ENCODE peak calls at places on chromosomes 6 and 20, in ten cellular contexts. One of them, this sample, is unnamed.

GRCh38 chr20:12610871-12611270 is 397.9 kb upstream of the SPTLC3 start:
- DNase-seq in tibial artery: no peak
- DNase-seq in Caco-2: no peak
- DNase-seq in heart right ventricle: no peak
- DNase-seq in GM12878: no peak
- DNase-seq in mucosa of descending colon: no peak
- DNase-seq in mesenchymal stem cell: no peak
- DNase-seq in CD8-positive, alpha-beta memory T cell: no peak
- DNase-seq in cardiac muscle cell: no peak
- DNase-seq in IMR-90: no peak
- DNase-seq in this sample: no peak

GRCh38 chr6:35415065-35415880 is 36.9 kb upstream of the FANCE start:
- DNase-seq in heart right ventricle: peak; percentile 78
- DNase-seq in tibial artery: peak; percentile 64
- DNase-seq in CD8-positive, alpha-beta memory T cell: no peak
- DNase-seq in mucosa of descending colon: peak; percentile 84
- DNase-seq in GM12878: no peak
- DNase-seq in cardiac muscle cell: peak; percentile 80
- DNase-seq in mesenchymal stem cell: peak; percentile 90
- DNase-seq in IMR-90: peak; percentile 96
- DNase-seq in Caco-2: peak; percentile 72
- DNase-seq in this sample: peak; percentile 94

GRCh38 chr6:74091133-74091793 is 395.3 kb downstream of the CD109 start:
- DNase-seq in heart right ventricle: no peak
- DNase-seq in CD8-positive, alpha-beta memory T cell: no peak
- DNase-seq in mucosa of descending colon: no peak
- DNase-seq in Caco-2: no peak
- DNase-seq in tibial artery: no peak
- DNase-seq in mesenchymal stem cell: peak; percentile 50
- DNase-seq in cardiac muscle cell: peak; percentile 58
- DNase-seq in GM12878: no peak
- DNase-seq in IMR-90: peak; percentile 58
- DNase-seq in this sample: peak; percentile 52

GRCh38 chr6:53795702-53796450 is 1.1 kb downstream of the LRRC1 start:
- DNase-seq in IMR-90: peak; percentile 28
- DNase-seq in mesenchymal stem cell: peak; percentile 35
- DNase-seq in mucosa of descending colon: peak; percentile 67
- DNase-seq in tibial artery: peak; percentile 29
- DNase-seq in GM12878: no peak
- DNase-seq in cardiac muscle cell: peak; percentile 56
- DNase-seq in CD8-positive, alpha-beta memory T cell: no peak
- DNase-seq in heart right ventricle: peak; percentile 22
- DNase-seq in Caco-2: peak; percentile 59
- DNase-seq in this sample: no peak

GRCh38 chr6:24394777-24395437 is 7.8 kb upstream of the MRS2 start:
- DNase-seq in Caco-2: no peak
- DNase-seq in cardiac muscle cell: no peak
- DNase-seq in GM12878: no peak
- DNase-seq in heart right ventricle: no peak
- DNase-seq in CD8-positive, alpha-beta memory T cell: no peak
- DNase-seq in tibial artery: no peak
- DNase-seq in mesenchymal stem cell: peak; percentile 88
- DNase-seq in IMR-90: peak; percentile 91
- DNase-seq in mucosa of descending colon: no peak
- DNase-seq in this sample: peak; percentile 37

GRCh38 chr6:109202409-109203264 is 107.3 kb downstream of the CEP57L1 start:
- DNase-seq in GM12878: no peak
- DNase-seq in mucosa of descending colon: no peak
- DNase-seq in mesenchymal stem cell: no peak
- DNase-seq in Caco-2: no peak
- DNase-seq in CD8-positive, alpha-beta memory T cell: no peak
- DNase-seq in cardiac muscle cell: no peak
- DNase-seq in IMR-90: peak; percentile 4
- DNase-seq in heart right ventricle: no peak
- DNase-seq in tibial artery: no peak
- DNase-seq in this sample: no peak

GRCh38 chr20:58713801-58714339 is 21.3 kb downstream of the NPEPL1 start:
- DNase-seq in mucosa of descending colon: no peak
- DNase-seq in IMR-90: no peak
- DNase-seq in heart right ventricle: no peak
- DNase-seq in GM12878: no peak
- DNase-seq in CD8-positive, alpha-beta memory T cell: no peak
- DNase-seq in cardiac muscle cell: no peak
- DNase-seq in Caco-2: peak; percentile 49
- DNase-seq in mesenchymal stem cell: no peak
- DNase-seq in tibial artery: peak; percentile 17
- DNase-seq in this sample: no peak

GRCh38 chr6:105028898-105029297 is 72.0 kb downstream of the LIN28B start:
- DNase-seq in GM12878: no peak
- DNase-seq in heart right ventricle: no peak
- DNase-seq in mesenchymal stem cell: no peak
- DNase-seq in Caco-2: no peak
- DNase-seq in cardiac muscle cell: no peak
- DNase-seq in mucosa of descending colon: no peak
- DNase-seq in CD8-positive, alpha-beta memory T cell: no peak
- DNase-seq in IMR-90: no peak
- DNase-seq in tibial artery: no peak
- DNase-seq in this sample: no peak

GRCh38 chr6:5422321-5422915 is 161.1 kb downstream of the FARS2 start:
- DNase-seq in CD8-positive, alpha-beta memory T cell: no peak
- DNase-seq in IMR-90: peak; percentile 62
- DNase-seq in tibial artery: no peak
- DNase-seq in GM12878: no peak
- DNase-seq in mucosa of descending colon: peak; percentile 24
- DNase-seq in cardiac muscle cell: peak; percentile 32
- DNase-seq in Caco-2: no peak
- DNase-seq in mesenchymal stem cell: peak; percentile 47
- DNase-seq in heart right ventricle: no peak
- DNase-seq in this sample: peak; percentile 59

GRCh38 chr6:156686429-156686939 is 90.7 kb upstream of the ARID1B start:
- DNase-seq in mucosa of descending colon: peak; percentile 42
- DNase-seq in tibial artery: no peak
- DNase-seq in IMR-90: peak; percentile 59
- DNase-seq in Caco-2: peak; percentile 47
- DNase-seq in mesenchymal stem cell: no peak
- DNase-seq in heart right ventricle: peak; percentile 21
- DNase-seq in GM12878: no peak
- DNase-seq in CD8-positive, alpha-beta memory T cell: peak; percentile 14
- DNase-seq in cardiac muscle cell: peak; percentile 65
- DNase-seq in this sample: peak; percentile 77

GRCh38 chr6:147514831-147515230 is 6.3 kb downstream of the SAMD5 start:
- DNase-seq in Caco-2: no peak
- DNase-seq in heart right ventricle: no peak
- DNase-seq in mucosa of descending colon: no peak
- DNase-seq in mesenchymal stem cell: no peak
- DNase-seq in IMR-90: no peak
- DNase-seq in cardiac muscle cell: no peak
- DNase-seq in CD8-positive, alpha-beta memory T cell: no peak
- DNase-seq in tibial artery: no peak
- DNase-seq in GM12878: no peak
- DNase-seq in this sample: no peak

GRCh38 chr20:23347791-23348190 is 2.8 kb upstream of the NXT1 start:
- DNase-seq in Caco-2: no peak
- DNase-seq in IMR-90: no peak
- DNase-seq in tibial artery: no peak
- DNase-seq in mesenchymal stem cell: no peak
- DNase-seq in CD8-positive, alpha-beta memory T cell: no peak
- DNase-seq in mucosa of descending colon: no peak
- DNase-seq in cardiac muscle cell: no peak
- DNase-seq in heart right ventricle: no peak
- DNase-seq in GM12878: no peak
- DNase-seq in this sample: no peak

GRCh38 chr6:14130431-14131075 is 13.0 kb downstream of the CD83 start:
- DNase-seq in CD8-positive, alpha-beta memory T cell: no peak
- DNase-seq in IMR-90: peak; percentile 2
- DNase-seq in mesenchymal stem cell: no peak
- DNase-seq in Caco-2: no peak
- DNase-seq in cardiac muscle cell: no peak
- DNase-seq in GM12878: no peak
- DNase-seq in heart right ventricle: no peak
- DNase-seq in tibial artery: no peak
- DNase-seq in mucosa of descending colon: no peak
- DNase-seq in this sample: no peak

GRCh38 chr20:37251836-37252477 is 9.7 kb downstream of the GHRH start:
- DNase-seq in IMR-90: no peak
- DNase-seq in heart right ventricle: no peak
- DNase-seq in GM12878: no peak
- DNase-seq in tibial artery: no peak
- DNase-seq in Caco-2: no peak
- DNase-seq in CD8-positive, alpha-beta memory T cell: no peak
- DNase-seq in mucosa of descending colon: no peak
- DNase-seq in mesenchymal stem cell: no peak
- DNase-seq in cardiac muscle cell: no peak
- DNase-seq in this sample: no peak

GRCh38 chr6:6546318-6547110 is 42.0 kb upstream of the LY86 start:
- DNase-seq in mesenchymal stem cell: peak; percentile 21
- DNase-seq in mucosa of descending colon: peak; percentile 21
- DNase-seq in heart right ventricle: peak; percentile 24
- DNase-seq in cardiac muscle cell: peak; percentile 68
- DNase-seq in CD8-positive, alpha-beta memory T cell: no peak
- DNase-seq in tibial artery: peak; percentile 36
- DNase-seq in IMR-90: peak; percentile 1
- DNase-seq in GM12878: no peak
- DNase-seq in Caco-2: no peak
- DNase-seq in this sample: peak; percentile 13

GRCh38 chr20:33209789-33210188 is 7.4 kb upstream of the BPIFA3 start:
- DNase-seq in GM12878: no peak
- DNase-seq in cardiac muscle cell: peak; percentile 93
- DNase-seq in heart right ventricle: peak; percentile 72
- DNase-seq in mucosa of descending colon: peak; percentile 83
- DNase-seq in tibial artery: peak; percentile 35
- DNase-seq in mesenchymal stem cell: peak; percentile 61
- DNase-seq in CD8-positive, alpha-beta memory T cell: peak; percentile 4
- DNase-seq in IMR-90: peak; percentile 52
- DNase-seq in Caco-2: peak; percentile 91
- DNase-seq in this sample: peak; percentile 34

GRCh38 chr20:51628533-51629398 is 86.2 kb upstream of the NFATC2 start:
- DNase-seq in CD8-positive, alpha-beta memory T cell: no peak
- DNase-seq in mesenchymal stem cell: peak; percentile 74
- DNase-seq in mucosa of descending colon: no peak
- DNase-seq in tibial artery: no peak
- DNase-seq in GM12878: no peak
- DNase-seq in Caco-2: no peak
- DNase-seq in IMR-90: peak; percentile 86
- DNase-seq in cardiac muscle cell: no peak
- DNase-seq in heart right ventricle: peak; percentile 20
- DNase-seq in this sample: peak; percentile 93

GRCh38 chr6:139625998-139626975 is 251.8 kb upstream of the CITED2 start:
- DNase-seq in IMR-90: no peak
- DNase-seq in GM12878: no peak
- DNase-seq in mucosa of descending colon: no peak
- DNase-seq in tibial artery: peak; percentile 28
- DNase-seq in mesenchymal stem cell: peak; percentile 28
- DNase-seq in CD8-positive, alpha-beta memory T cell: no peak
- DNase-seq in cardiac muscle cell: no peak
- DNase-seq in heart right ventricle: no peak
- DNase-seq in Caco-2: no peak
- DNase-seq in this sample: no peak
- H3K4me3 ChIP-seq in IMR-90: no peak overlapping the region
- H3K4me3 ChIP-seq in GM12878: no peak overlapping the region
- H3K4me3 ChIP-seq in mucosa of descending colon: no peak overlapping the region
- H3K4me3 ChIP-seq in tibial artery: no peak overlapping the region
- H3K4me3 ChIP-seq in mesenchymal stem cell: no peak overlapping the region
- H3K4me3 ChIP-seq in CD8-positive, alpha-beta memory T cell: no peak overlapping the region
- H3K4me3 ChIP-seq in cardiac muscle cell: no peak overlapping the region
- H3K4me3 ChIP-seq in heart right ventricle: no peak overlapping the region
- H3K4me3 ChIP-seq in Caco-2: no peak overlapping the region
- H3K4me3 ChIP-seq in this sample: no peak overlapping the region

DNA sequence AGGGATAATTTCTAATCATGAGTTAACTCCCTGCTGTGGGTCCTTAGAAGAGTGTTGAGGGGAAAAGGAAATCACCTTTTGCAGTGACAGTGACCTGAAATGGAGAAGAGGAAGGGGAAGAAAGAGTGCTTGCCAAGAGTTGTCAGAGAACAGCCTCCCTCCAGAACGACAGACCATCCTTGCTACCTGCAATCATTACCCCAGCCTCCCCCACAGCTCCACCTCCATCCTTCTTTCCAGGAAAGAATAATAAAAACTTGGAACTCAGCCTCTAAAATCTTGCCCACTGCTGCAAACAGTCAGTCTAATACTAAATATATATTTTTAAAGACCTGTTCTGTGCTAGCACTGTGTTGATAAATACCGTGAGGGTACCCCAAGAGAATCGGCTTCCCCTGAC is 28.7 kb upstream of the FUCA2 start:
- DNase-seq in IMR-90: no peak
- DNase-seq in CD8-positive, alpha-beta memory T cell: no peak
- DNase-seq in mucosa of descending colon: no peak
- DNase-seq in Caco-2: no peak
- DNase-seq in mesenchymal stem cell: no peak
- DNase-seq in cardiac muscle cell: no peak
- DNase-seq in tibial artery: no peak
- DNase-seq in GM12878: no peak
- DNase-seq in heart right ventricle: no peak
- DNase-seq in this sample: no peak
- H3K4me3 ChIP-seq in IMR-90: no peak overlapping the region
- H3K4me3 ChIP-seq in CD8-positive, alpha-beta memory T cell: no peak overlapping the region
- H3K4me3 ChIP-seq in mucosa of descending colon: no peak overlapping the region
- H3K4me3 ChIP-seq in Caco-2: no peak overlapping the region
- H3K4me3 ChIP-seq in mesenchymal stem cell: no peak overlapping the region
- H3K4me3 ChIP-seq in cardiac muscle cell: no peak overlapping the region
- H3K4me3 ChIP-seq in tibial artery: no peak overlapping the region
- H3K4me3 ChIP-seq in GM12878: no peak overlapping the region
- H3K4me3 ChIP-seq in heart right ventricle: no peak overlapping the region
- H3K4me3 ChIP-seq in this sample: no peak overlapping the region

GRCh38 chr6:42555477-42556457 is 8.1 kb upstream of the UBR2 start:
- DNase-seq in cardiac muscle cell: peak; percentile 28
- DNase-seq in mesenchymal stem cell: peak; percentile 35
- DNase-seq in Caco-2: peak; percentile 61
- DNase-seq in tibial artery: no peak
- DNase-seq in heart right ventricle: no peak
- DNase-seq in IMR-90: peak; percentile 32
- DNase-seq in CD8-positive, alpha-beta memory T cell: no peak
- DNase-seq in GM12878: no peak
- DNase-seq in mucosa of descending colon: peak; percentile 90
- DNase-seq in this sample: no peak
- H3K4me3 ChIP-seq in cardiac muscle cell: no peak overlapping the region
- H3K4me3 ChIP-seq in mesenchymal stem cell: no peak overlapping the region
- H3K4me3 ChIP-seq in Caco-2: no peak overlapping the region
- H3K4me3 ChIP-seq in tibial artery: no peak overlapping the region
- H3K4me3 ChIP-seq in heart right ventricle: no peak overlapping the region
- H3K4me3 ChIP-seq in IMR-90: no peak overlapping the region
- H3K4me3 ChIP-seq in CD8-positive, alpha-beta memory T cell: no peak overlapping the region
- H3K4me3 ChIP-seq in GM12878: no peak overlapping the region
- H3K4me3 ChIP-seq in mucosa of descending colon: no peak overlapping the region
- H3K4me3 ChIP-seq in this sample: no peak overlapping the region

DNA sequence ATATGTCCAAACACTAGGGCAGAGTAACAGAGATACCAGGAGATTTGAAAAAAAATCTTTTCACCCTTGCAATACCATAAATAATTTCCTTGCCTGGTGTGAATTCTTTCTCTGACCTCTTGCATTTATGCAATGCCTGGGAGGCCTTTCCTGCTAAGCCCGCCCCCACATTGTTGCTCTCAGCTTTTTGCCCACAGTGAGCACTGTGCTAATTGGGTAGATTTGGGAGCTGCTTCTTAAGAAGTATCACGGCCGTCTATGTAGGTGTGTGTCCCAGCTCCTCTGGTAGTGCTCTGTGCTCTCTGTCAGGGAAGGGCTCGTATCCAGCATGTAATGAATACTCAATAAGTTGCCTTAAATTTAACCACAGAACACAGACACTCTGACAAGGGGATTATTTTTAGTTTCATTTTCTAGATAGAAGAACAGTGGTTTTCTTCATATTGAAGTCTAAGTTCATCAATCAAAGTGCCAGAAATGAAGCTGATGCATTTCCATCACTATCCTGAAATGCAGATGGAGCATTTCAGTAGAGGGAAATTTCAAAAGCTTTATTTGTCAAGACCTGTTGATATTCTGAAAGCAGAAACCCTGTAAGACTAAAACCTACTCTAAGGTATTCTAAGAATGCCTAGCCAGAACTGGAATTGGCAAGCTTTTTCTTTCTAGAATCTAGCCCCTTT is 54.5 kb upstream of the CEP85L start:
- DNase-seq in IMR-90: peak; percentile 36
- DNase-seq in GM12878: peak; percentile 30
- DNase-seq in tibial artery: no peak
- DNase-seq in heart right ventricle: no peak
- DNase-seq in cardiac muscle cell: peak; percentile 23
- DNase-seq in mucosa of descending colon: peak; percentile 12
- DNase-seq in mesenchymal stem cell: peak; percentile 60
- DNase-seq in Caco-2: no peak
- DNase-seq in CD8-positive, alpha-beta memory T cell: no peak
- DNase-seq in this sample: peak; percentile 52
- H3K4me3 ChIP-seq in IMR-90: peak overlapping the region; percentile 35
- H3K4me3 ChIP-seq in GM12878: peak overlapping the region; percentile 58
- H3K4me3 ChIP-seq in tibial artery: peak overlapping the region; percentile 3
- H3K4me3 ChIP-seq in heart right ventricle: peak overlapping the region; percentile 22
- H3K4me3 ChIP-seq in cardiac muscle cell: no peak overlapping the region
- H3K4me3 ChIP-seq in mucosa of descending colon: no peak overlapping the region
- H3K4me3 ChIP-seq in mesenchymal stem cell: no peak overlapping the region
- H3K4me3 ChIP-seq in Caco-2: no peak overlapping the region
- H3K4me3 ChIP-seq in CD8-positive, alpha-beta memory T cell: peak overlapping the region; percentile 30
- H3K4me3 ChIP-seq in this sample: peak overlapping the region; percentile 20